ENCODE peak calls at places on chromosome X, in five cellular contexts. Y is H1, Z is neuronal stem cell, K is IMR-90, W is trophoblast cell. T is an unnamed sample.

GRCh38 chrX:123696334-123696733 is 36.5 kb downstream of the THOC2 start:
- DNase-seq in K (no peak), Y (no peak), W (no peak), Z (no peak), T (no peak)

GRCh38 chrX:49209434-49210251 is 9.7 kb upstream of the SYP start:
- DNase-seq in W (no peak), Y (no peak), Z (no peak), K (no peak), T (no peak)

GRCh38 chrX:1534321-1535168 is 2.4 kb downstream of the P2RY8 start:
- DNase-seq in Y (no peak), K (no peak), Z (no peak), W (no peak), T (no peak)

GRCh38 chrX:31038585-31039326 is 33.1 kb downstream of the FTHL17 start:
- DNase-seq in Z (peak; percentile 17), K (peak; percentile 31), Y (no peak), W (peak; percentile 5), T (peak; percentile 49)

GRCh38 chrX:2434764-2435163 is 66.0 kb downstream of the DHRSX start:
- DNase-seq in Z (no peak), K (no peak), W (no peak), Y (no peak), T (no peak)

GRCh38 chrX:110759785-110760184 is 35.8 kb downstream of the CHRDL1 start:
- DNase-seq in Y (no peak), Z (no peak), K (peak; percentile 58), W (no peak), T (no peak)

GRCh38 chrX:1679238-1679637 is 64.4 kb downstream of the ASMT start:
- DNase-seq in Y (no peak), Z (no peak), W (no peak), K (no peak), T (no peak)

GRCh38 chrX:46574337-46574940 is 874 bp downstream of the CHST7 start:
- DNase-seq in W (no peak), Z (no peak), K (no peak), Y (no peak), T (peak; percentile 37)

GRCh38 chrX:119468186-119468929 is at the start of gene SLC25A5:
- DNase-seq in K (peak; percentile 69), Z (peak; percentile 72), Y (peak; percentile 58), W (peak; percentile 79), T (peak; percentile 82)

GRCh38 chrX:104137496-104137895 is 19.3 kb downstream of the SLC25A53 start:
- DNase-seq in K (no peak), Y (no peak), W (no peak), Z (no peak), T (peak; percentile 28)

GRCh38 chrX:83535417-83536244 is 27.5 kb downstream of the POU3F4 start:
- DNase-seq in W (no peak), K (no peak), Y (no peak), Z (no peak), T (no peak)

GRCh38 chrX:13357925-13358324 is 38.1 kb upstream of the ATXN3L start:
- DNase-seq in K (peak; percentile 10), Y (no peak), Z (peak; percentile 9), W (no peak), T (peak; percentile 16)

GRCh38 chrX:110578270-110578669 is 217.3 kb downstream of the CHRDL1 start:
- DNase-seq in K (no peak), W (no peak), Z (no peak), Y (no peak), T (no peak)

GRCh38 chrX:38636949-38637819 is 75.8 kb downstream of the TSPAN7 start:
- DNase-seq in Y (no peak), K (no peak), Z (no peak), W (no peak), T (no peak)

GRCh38 chrX:153469811-153470410 is 465 bp downstream of the HAUS7 start:
- DNase-seq in K (peak; percentile 8), W (no peak), Z (no peak), Y (no peak), T (peak; percentile 58)

GRCh38 chrX:104987063-104987462 is 233.4 kb downstream of the TEX13A start:
- DNase-seq in Z (no peak), Y (no peak), K (no peak), W (no peak), T (no peak)

GRCh38 chrX:43552166-43552565 is 103.9 kb upstream of the MAOA start:
- DNase-seq in Z (no peak), K (no peak), W (peak; percentile 11), Y (no peak), T (no peak)

GRCh38 chrX:55489315-55490009 is at the start of gene USP51:
- DNase-seq in K (peak; percentile 51), Y (no peak), W (no peak), Z (peak; percentile 42), T (peak; percentile 70)

GRCh38 chrX:153685751-153686676 is 1.7 kb upstream of the SLC6A8 start:
- DNase-seq in K (no peak), W (no peak), Z (no peak), Y (no peak), T (no peak)

GRCh38 chrX:24862343-24862742 is 153.4 kb downstream of the ARX start:
- DNase-seq in Y (no peak), Z (no peak), K (peak; percentile 52), W (no peak), T (peak; percentile 30)

GRCh38 chrX:68429216-68429615 is 4.1 kb downstream of the OPHN1 start:
- DNase-seq in Y (no peak), Z (no peak), W (no peak), K (no peak), T (peak; percentile 48)

GRCh38 chrX:133639726-133640125 is 224.4 kb upstream of the GPC4 start:
- DNase-seq in W (no peak), Y (no peak), Z (no peak), K (no peak), T (no peak)

GRCh38 chrX:101051153-101051548 is 760 bp downstream of the TRMT2B start:
- DNase-seq in K (no peak), W (no peak), Y (peak; percentile 1), Z (no peak), T (no peak)

GRCh38 chrX:69136546-69137331 is 28.5 kb downstream of the PJA1 start:
- DNase-seq in W (no peak), Z (peak; percentile 40), Y (no peak), K (no peak), T (peak; percentile 46)

GRCh38 chrX:13014111-13015094 is 30.0 kb downstream of the FAM9C start:
- DNase-seq in W (peak; percentile 82), Z (no peak), Y (no peak), K (no peak), T (no peak)

GRCh38 chrX:99142745-99143144 is 1267.3 kb downstream of the PCDH19 start:
- DNase-seq in Z (no peak), W (no peak), K (no peak), Y (no peak), T (no peak)

GRCh38 chrX:68183612-68184214 is 249.6 kb downstream of the OPHN1 start:
- DNase-seq in Y (no peak), K (peak; percentile 51), Z (no peak), W (no peak), T (peak; percentile 40)

GRCh38 chrX:56766554-56767412 is 37.7 kb downstream of the NBDY start:
- DNase-seq in W (no peak), K (peak; percentile 39), Y (no peak), Z (no peak), T (peak; percentile 33)
- H3K14ac ChIP-seq in W (peak overlapping the region; percentile 22), K (no peak overlapping the region), Y (no peak overlapping the region), Z (no peak overlapping the region), T (no peak overlapping the region)

DNA sequence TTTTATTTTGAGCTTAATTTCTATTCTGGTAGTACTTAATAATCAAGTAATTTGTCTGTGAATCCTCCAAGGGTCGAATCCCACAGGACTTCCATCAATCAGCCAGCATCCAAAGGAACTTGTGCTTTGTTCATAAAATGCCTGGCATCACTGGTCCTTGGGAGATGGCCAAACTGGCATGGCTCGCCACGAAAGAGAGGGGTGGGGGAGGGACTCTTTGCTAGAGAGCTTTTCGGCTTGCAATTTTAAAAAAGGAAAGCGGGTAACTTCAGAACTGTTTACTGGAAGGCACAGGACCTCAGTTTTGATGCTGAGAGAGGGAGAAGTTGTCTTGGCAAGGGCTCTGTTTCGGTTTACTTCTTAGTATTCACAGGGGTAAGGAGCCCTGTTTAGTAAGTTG is 79.4 kb upstream of the FHL1 start:
- DNase-seq in W (no peak), Z (no peak), Y (no peak), K (no peak), T (no peak)
- H3K36me3 ChIP-seq in W (no peaks in the 10 kb centered on the region), Z (no peaks in the 10 kb centered on the region), Y (no peaks in the 10 kb centered on the region), K (no peaks in the 10 kb centered on the region), T (no peaks in the 10 kb centered on the region)

GRCh38 chrX:10050481-10050880 is 83.3 kb downstream of the CLDN34 start:
- DNase-seq in W (no peak), Z (no peak), K (peak; percentile 8), Y (peak; percentile 19), T (no peak)
- H3K14ac ChIP-seq in W (no peak overlapping the region), Z (no peak overlapping the region), K (no peak overlapping the region), Y (no peak overlapping the region), T (no peak overlapping the region)

GRCh38 chrX:40687169-40687568 is 39.8 kb upstream of the CXorf38 start:
- DNase-seq in Y (no peak), K (no peak), W (no peak), Z (no peak), T (no peak)

GRCh38 chrX:40685352-40685918 is 38.1 kb upstream of the CXorf38 start:
- DNase-seq in W (no peak), K (no peak), Z (no peak), Y (no peak), T (no peak)

GRCh38 chrX:40684092-40684491 is 36.7 kb upstream of the CXorf38 start:
- DNase-seq in K (no peak), Y (no peak), W (no peak), Z (no peak), T (no peak)

GRCh38 chrX:40688976-40689375 is 41.6 kb upstream of the CXorf38 start:
- DNase-seq in K (no peak), Z (no peak), Y (no peak), W (no peak), T (no peak)

DNA sequence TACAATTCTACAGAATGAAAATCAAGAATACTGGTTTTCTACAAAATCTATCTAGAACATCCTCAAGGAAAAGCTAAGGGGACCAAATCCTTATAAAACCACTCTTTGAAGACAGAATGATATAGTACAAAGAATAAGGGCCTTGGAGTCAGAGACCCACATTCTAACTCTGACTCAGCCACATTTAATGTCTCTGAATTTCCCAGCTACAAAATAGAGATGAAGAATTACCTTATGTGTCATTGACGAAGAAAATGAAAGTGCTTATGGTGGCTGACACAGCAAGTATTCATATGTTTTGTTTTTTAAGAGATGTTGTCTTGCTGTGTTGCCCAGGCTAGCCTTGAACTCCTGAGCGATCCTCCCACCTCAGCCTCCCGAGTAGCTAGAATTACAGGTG is 35.9 kb upstream of the CXorf38 start:
- DNase-seq in K (no peak), Z (no peak), W (no peak), Y (no peak), T (no peak)
- H3K36me3 ChIP-seq in K (peaks cover 15% of the 10 kb centered on the region), Z (no peaks in the 10 kb centered on the region), W (peaks cover 21% of the 10 kb centered on the region), Y (peaks cover 51% of the 10 kb centered on the region), T (peaks cover 9% of the 10 kb centered on the region)

T was measured in mesenchymal stem cell.